ENCODE peak calls at places on chromosomes 7 and 10, in ten cellular contexts. W is pancreas, U is PC-3, L is cardiac muscle cell, R is MM.1S, Y is body of pancreas, E is ovary, I is SK-N-SH, A is thoracic aorta, C is endothelial cell of umbilical vein. P is an unnamed sample.
A peak's percentile ranks its signal among the peaks of the same experiment; 100 is the strongest.

GRCh38 chr10:26994743-26995142 is 105.6 kb downstream of the ANKRD26 start:
- DNase-seq in W (no peak), U (no peak), L (no peak), R (no peak), Y (no peak), E (no peak), I (peak; percentile 14), A (no peak), C (no peak), P (no peak)

GRCh38 chr7:80943342-80943741 is 24.5 kb upstream of the SEMA3C start:
- DNase-seq in W (no peak), U (peak; percentile 40), L (no peak), R (no peak), Y (no peak), E (no peak), I (no peak), A (no peak), C (no peak), P (no peak)

GRCh38 chr7:114409750-114410149 is 4.9 kb upstream of the FOXP2 start:
- DNase-seq in W (no peak), U (no peak), L (no peak), R (no peak), Y (no peak), E (no peak), I (no peak), A (no peak), C (no peak), P (no peak)

GRCh38 chr7:157485961-157486510 is 149.2 kb downstream of the DNAJB6 start:
- DNase-seq in W (no peak), U (no peak), L (no peak), R (no peak), Y (no peak), E (no peak), I (no peak), A (no peak), C (no peak), P (no peak)

GRCh38 chr7:18685961-18686360 is 190.4 kb downstream of the HDAC9 start:
- DNase-seq in W (no peak), U (peak; percentile 22), L (no peak), R (no peak), Y (no peak), E (no peak), I (no peak), A (no peak), C (no peak), P (no peak)

GRCh38 chr10:124430077-124430476 is 11.4 kb upstream of the OAT start:
- DNase-seq in W (no peak), U (no peak), L (no peak), R (no peak), Y (no peak), E (no peak), I (no peak), A (no peak), C (no peak), P (no peak)

GRCh38 chr10:101140950-101141621 is 10.0 kb downstream of the TLX1 start:
- DNase-seq in W (no peak), U (no peak), L (no peak), R (no peak), Y (no peak), E (no peak), I (no peak), A (no peak), C (no peak), P (no peak)

GRCh38 chr7:114723308-114723707 is 198.6 kb upstream of the MDFIC start:
- DNase-seq in W (no peak), U (no peak), L (no peak), R (no peak), Y (no peak), E (no peak), I (no peak), A (no peak), C (no peak), P (no peak)

GRCh38 chr7:70016044-70016770 is 417.9 kb downstream of the AUTS2 start:
- DNase-seq in W (no peak), U (no peak), L (no peak), R (no peak), Y (no peak), E (no peak), I (no peak), A (no peak), C (no peak), P (no peak)

GRCh38 chr10:77187376-77187999 is 450.1 kb downstream of the KCNMA1 start:
- DNase-seq in W (no peak), U (no peak), L (no peak), R (no peak), Y (no peak), E (no peak), I (peak; percentile 24), A (no peak), C (no peak), P (no peak)

GRCh38 chr7:140239653-140239935 is 62.8 kb upstream of the KDM7A start:
- DNase-seq in W (no peak), U (no peak), L (no peak), R (no peak), Y (no peak), E (no peak), I (no peak), A (no peak), C (no peak), P (no peak)
- H3K27ac ChIP-seq in W (no peak overlapping the region), U (no peak overlapping the region), L (no peak overlapping the region), R (no peak overlapping the region), Y (no peak overlapping the region), E (no peak overlapping the region), I (no peak overlapping the region), A (no peak overlapping the region), C (no peak overlapping the region), P (no peak overlapping the region)

GRCh38 chr7:99627513-99627912 is 10.8 kb downstream of the ZSCAN25 start:
- DNase-seq in W (no peak), U (no peak), L (no peak), R (no peak), Y (no peak), E (no peak), I (no peak), A (no peak), C (no peak), P (no peak)

GRCh38 chr7:99626661-99627060 is 9.9 kb downstream of the ZSCAN25 start:
- DNase-seq in W (no peak), U (no peak), L (no peak), R (no peak), Y (no peak), E (no peak), I (no peak), A (no peak), C (no peak), P (no peak)

GRCh38 chr7:99629643-99630042 is 12.9 kb downstream of the ZSCAN25 start:
- DNase-seq in W (no peak), U (no peak), L (no peak), R (no peak), Y (no peak), E (no peak), I (no peak), A (no peak), C (no peak), P (no peak)

GRCh38 chr7:99628471-99629465 is 12.0 kb downstream of the ZSCAN25 start:
- DNase-seq in W (no peak), U (no peak), L (no peak), R (no peak), Y (no peak), E (no peak), I (no peak), A (no peak), C (no peak), P (no peak)

DNA sequence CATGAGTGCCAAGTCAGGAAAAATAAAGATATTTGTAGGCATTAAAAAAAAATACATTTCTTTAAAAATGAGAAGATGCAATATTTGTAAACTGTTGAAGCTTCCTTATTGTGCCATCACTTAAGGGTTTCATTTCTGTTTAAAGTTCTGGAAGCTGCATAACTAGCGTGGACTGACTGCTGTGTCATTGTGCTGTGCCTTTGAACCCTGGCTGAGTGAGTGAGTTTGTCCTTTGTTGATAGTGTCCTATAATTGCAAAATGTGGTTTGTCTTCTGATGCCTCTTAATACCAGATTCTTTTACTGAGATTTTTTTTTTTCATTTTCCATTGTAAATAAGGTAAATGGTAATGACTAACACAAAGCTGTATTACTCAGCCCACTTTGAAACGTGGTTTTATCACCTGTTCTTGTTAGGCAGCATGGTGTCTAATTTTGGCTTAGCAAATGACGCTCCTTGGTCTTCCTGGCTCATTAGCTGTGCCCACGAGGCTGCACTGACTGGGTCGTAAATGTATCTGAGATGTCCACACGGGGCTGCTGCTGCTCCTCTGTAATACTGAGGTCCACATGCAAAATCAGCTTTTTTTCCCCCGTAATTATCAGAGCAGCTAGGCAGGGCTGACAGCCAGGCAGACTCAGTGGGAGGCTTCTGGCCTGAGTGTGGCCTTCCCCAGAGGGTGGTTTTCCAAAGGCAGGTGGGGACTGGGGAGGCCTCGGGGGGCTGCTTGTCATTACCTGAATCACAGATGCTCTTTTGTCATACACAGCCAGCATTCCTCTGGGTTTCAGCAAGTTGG is 14.8 kb downstream of the ZSCAN25 start:
- DNase-seq in W (peak; percentile 46), U (peak; percentile 22), L (peak; percentile 21), R (no peak), Y (peak; percentile 59), E (no peak), I (no peak), A (no peak), C (no peak), P (no peak)
- TF ChIP-seq CTCF in W (peak; percentile 13), U (peak; percentile 52), L (peak; percentile 10), R (no peak), Y (peak; percentile 57), E (no peak), I (peak; percentile 28), A (no peak), C (no peak), P (no peak)

GRCh38 chr10:132452216-132452650 is 55.2 kb downstream of the PWWP2B start:
- DNase-seq in W (no peak), U (no peak), L (no peak), R (no peak), Y (no peak), E (no peak), I (no peak), A (no peak), C (no peak), P (no peak)
- H3K27ac ChIP-seq in W (no peak overlapping the region), U (no peak overlapping the region), L (no peak overlapping the region), R (peak overlapping the region; percentile 41), Y (peak overlapping the region; percentile 66), E (no peak overlapping the region), I (no peak overlapping the region), A (no peak overlapping the region), C (no peak overlapping the region), P (peak overlapping the region; percentile 79)

GRCh38 chr10:25023278-25023677 is 6.9 kb downstream of the THNSL1 start:
- DNase-seq in W (no peak), U (no peak), L (no peak), R (no peak), Y (no peak), E (no peak), I (no peak), A (no peak), C (peak; percentile 95), P (no peak)

GRCh38 chr10:25024528-25024927 is 8.1 kb downstream of the THNSL1 start:
- DNase-seq in W (no peak), U (no peak), L (no peak), R (no peak), Y (no peak), E (no peak), I (no peak), A (no peak), C (no peak), P (no peak)

GRCh38 chr10:25028711-25029110 is 12.3 kb downstream of the THNSL1 start:
- DNase-seq in W (no peak), U (peak; percentile 20), L (no peak), R (no peak), Y (no peak), E (no peak), I (no peak), A (no peak), C (no peak), P (no peak)

GRCh38 chr10:25029519-25029918 is 13.1 kb downstream of the THNSL1 start:
- DNase-seq in W (no peak), U (no peak), L (no peak), R (no peak), Y (no peak), E (no peak), I (no peak), A (no peak), C (no peak), P (no peak)

GRCh38 chr10:25026463-25026862 is 10.1 kb downstream of the THNSL1 start:
- DNase-seq in W (no peak), U (peak; percentile 18), L (no peak), R (peak; percentile 26), Y (no peak), E (no peak), I (no peak), A (no peak), C (peak; percentile 49), P (no peak)
- TF ChIP-seq CTCF in W (peak; percentile 17), U (peak; percentile 44), L (peak; percentile 15), R (peak; percentile 28), Y (peak; percentile 48), E (no peak), I (no peak), A (no peak), C (peak; percentile 17), P (no peak)

P was measured in CD4-positive, alpha-beta T cell.